ENCODE peak calls at places on chromosomes 13 and 19, in five cellular contexts. M is psoas muscle; Q is IMR-90; X is naive thymus-derived CD4-positive, alpha-beta T cell; T is breast epithelium. A is an unnamed sample.

GRCh38 chr13:80524447-80525215 is 183.7 kb upstream of the SPRY2 start:
- DNase-seq in M (no peak), Q (no peak), X (no peak), T (no peak), A (no peak)

GRCh38 chr19:1373534-1374249 is 10.0 kb upstream of the NDUFS7 start:
- DNase-seq in M (peak), Q (peak), X (no peak), T (no peak), A (no peak)

GRCh38 chr13:91758724-91759123 is 360.3 kb downstream of the GPC5 start:
- DNase-seq in M (no peak), Q (no peak), X (no peak), T (no peak), A (no peak)

GRCh38 chr13:111883571-111884343 is 183.2 kb upstream of the SOX1 start:
- DNase-seq in M (no peak), Q (no peak), X (no peak), T (no peak), A (no peak)

GRCh38 chr13:78610381-78610883 is 7.1 kb upstream of the POU4F1 start:
- DNase-seq in M (no peak), Q (peak), X (no peak), T (no peak), A (no peak)

GRCh38 chr19:6833166-6833790 is 54.1 kb upstream of the ADGRE1 start:
- DNase-seq in M (no peak), Q (no peak), X (no peak), T (no peak), A (no peak)

GRCh38 chr13:99988469-99989375 is 7.1 kb downstream of the ZIC2 start:
- DNase-seq in M (no peak), Q (no peak), X (no peak), T (no peak), A (peak)

GRCh38 chr19:2154587-2155075 is 3.3 kb upstream of the AP3D1 start:
- DNase-seq in M (no peak), Q (peak), X (no peak), T (peak), A (no peak)

GRCh38 chr19:48637948-48638830 is 1.0 kb upstream of the DBP start:
- DNase-seq in M (peak), Q (peak), X (peak), T (peak), A (peak)

GRCh38 chr13:68359105-68359504 is 1129.0 kb upstream of the PCDH9 start:
- DNase-seq in M (no peak), Q (no peak), X (no peak), T (no peak), A (no peak)

GRCh38 chr13:68358218-68358817 is 1128.2 kb upstream of the PCDH9 start:
- DNase-seq in M (no peak), Q (no peak), X (no peak), T (no peak), A (no peak)
- H3K4me3 ChIP-seq in M (no peak), Q (no peak), X (no peak), T (no peak), A (no peak)

GRCh38 chr19:52748336-52748950 is 13.6 kb upstream of the ZNF611 start:
- DNase-seq in M (peak), Q (peak), X (peak), T (no peak), A (peak)
- H3K4me3 ChIP-seq in M (no peak), Q (no peak), X (no peak), T (no peak), A (peak)

DNA sequence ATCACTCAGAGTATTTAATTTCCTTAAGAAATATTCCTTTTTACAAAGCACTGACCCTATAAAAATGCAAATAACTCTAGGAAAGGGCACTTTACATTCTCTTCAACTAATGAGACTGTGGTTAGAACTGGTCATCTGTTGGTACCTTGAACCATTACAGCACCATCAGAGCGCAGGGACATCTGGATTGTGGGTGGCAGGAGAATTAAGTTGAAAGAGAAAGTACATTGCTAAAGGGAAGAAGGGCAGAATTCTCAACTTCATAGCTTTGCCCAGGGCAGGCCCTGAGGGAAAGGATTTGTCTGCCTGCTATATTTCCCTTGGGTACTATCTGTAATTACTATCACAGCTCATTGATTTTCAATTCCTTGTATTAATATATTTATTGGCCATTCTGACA is 196.8 kb downstream of the KLF12 start:
- DNase-seq in M (no peak), Q (no peak), X (no peak), T (no peak), A (no peak)
- H3K4me3 ChIP-seq in M (no peak), Q (no peak), X (no peak), T (no peak), A (no peak)

GRCh38 chr13:46676378-46676725 is 120.6 kb downstream of the ESD start:
- DNase-seq in M (no peak), Q (no peak), X (no peak), T (no peak), A (no peak)

GRCh38 chr13:46675016-46675415 is 121.9 kb downstream of the ESD start:
- DNase-seq in M (no peak), Q (no peak), X (no peak), T (no peak), A (no peak)

GRCh38 chr13:46683879-46684278 is 113.1 kb downstream of the ESD start:
- DNase-seq in M (no peak), Q (peak), X (no peak), T (no peak), A (no peak)

GRCh38 chr13:46682015-46682414 is 114.9 kb downstream of the ESD start:
- DNase-seq in M (no peak), Q (no peak), X (no peak), T (no peak), A (no peak)

GRCh38 chr13:46679369-46680180 is 117.4 kb downstream of the ESD start:
- DNase-seq in M (no peak), Q (peak), X (peak), T (no peak), A (no peak)
- H3K4me3 ChIP-seq in M (peak), Q (peak), X (peak), T (peak), A (no peak)

DNA sequence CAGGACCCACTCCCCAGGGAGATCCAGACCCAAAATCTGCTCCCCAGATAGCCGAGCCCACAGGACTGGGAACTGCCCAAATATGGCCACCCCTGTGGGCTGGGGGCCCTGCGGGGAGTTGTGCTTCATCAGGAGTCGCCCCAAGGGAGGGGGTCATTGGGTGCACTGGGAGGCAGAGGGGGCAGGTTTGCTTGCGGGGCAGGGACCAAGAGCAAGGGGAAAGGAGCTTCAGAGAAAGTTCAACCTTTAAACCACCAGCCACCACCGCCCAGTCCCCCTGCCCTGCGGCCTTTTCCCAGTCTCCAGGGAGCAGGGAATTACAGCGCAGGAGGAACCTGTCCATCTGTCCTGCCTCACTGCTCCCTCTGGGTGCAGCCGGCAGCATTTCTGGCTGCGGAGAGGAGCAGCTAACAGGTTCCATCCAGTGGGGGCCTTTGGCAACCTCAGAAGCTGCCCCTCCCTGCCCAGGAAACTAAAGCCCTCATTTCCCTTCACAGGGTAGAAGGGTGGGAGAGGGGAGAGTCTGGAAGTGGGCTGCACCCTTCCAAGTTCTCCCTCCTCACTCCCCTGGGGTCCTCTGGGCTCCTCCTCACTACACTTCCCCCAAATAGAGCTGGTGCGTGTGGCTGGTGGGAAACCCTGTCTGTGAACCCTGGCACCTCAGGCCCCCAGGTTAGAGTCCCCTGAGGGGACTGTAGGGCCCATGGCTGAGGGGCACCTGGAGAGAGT is 13.8 kb upstream of the ASF1B start:
- DNase-seq in M (no peak), Q (no peak), X (no peak), T (no peak), A (peak)
- H3K4me3 ChIP-seq in M (peak), Q (no peak), X (peak), T (no peak), A (no peak)

DNA sequence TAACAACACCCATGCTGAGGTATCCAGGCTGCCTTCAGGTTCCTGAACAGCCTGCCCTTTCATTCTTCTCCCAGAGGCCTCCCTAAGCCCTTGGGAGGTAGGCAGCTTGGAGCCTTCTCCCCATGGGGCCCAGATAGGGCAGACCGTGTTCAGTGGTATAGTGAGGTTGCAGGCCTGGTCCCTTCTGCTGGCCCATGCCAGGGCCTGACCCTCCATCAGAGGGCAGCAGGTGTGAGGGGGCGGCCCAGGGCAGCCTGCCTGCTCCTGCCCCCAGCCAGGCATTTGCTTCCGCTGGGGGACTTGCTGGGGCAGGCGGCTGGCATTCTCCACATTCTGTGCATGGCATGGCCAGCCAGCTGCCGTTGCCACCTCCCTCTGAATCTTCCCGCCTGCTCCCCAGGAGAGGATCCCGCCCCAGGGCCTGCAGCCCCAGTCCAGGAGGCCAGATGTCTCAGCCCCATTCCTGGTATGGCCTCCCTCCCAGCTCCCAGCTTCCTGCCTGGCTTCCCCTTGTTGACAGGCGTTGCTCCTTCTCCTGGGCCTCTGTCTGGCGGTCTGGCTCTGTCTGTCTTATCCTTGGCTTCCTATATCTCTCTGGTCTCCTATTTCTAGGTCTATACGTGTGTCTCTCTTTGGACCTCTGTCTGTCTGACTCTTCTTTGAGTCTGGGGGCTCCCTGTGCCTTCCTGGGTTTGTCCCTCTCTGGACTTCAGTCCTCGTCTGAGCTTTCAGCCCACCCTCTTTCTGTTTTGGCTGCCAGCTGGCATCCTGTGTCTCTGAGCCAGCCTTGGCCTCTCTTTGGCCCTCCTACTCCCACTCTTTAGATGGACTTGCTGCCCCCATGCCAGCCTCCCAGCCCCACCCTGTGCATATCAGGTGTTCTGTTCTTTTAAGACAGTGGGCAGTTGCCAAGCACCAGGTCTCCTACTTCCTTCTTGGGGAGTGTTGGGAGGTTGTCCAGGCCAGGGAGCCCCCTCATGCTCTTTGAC is 9.1 kb downstream of the CIC start:
- DNase-seq in M (no peak), Q (no peak), X (no peak), T (peak), A (no peak)
- H3K4me3 ChIP-seq in M (peak), Q (no peak), X (no peak), T (peak), A (no peak)

GRCh38 chr13:47081850-47082249 is 185.0 kb upstream of the HTR2A start:
- DNase-seq in M (no peak), Q (no peak), X (no peak), T (no peak), A (no peak)
- H3K4me3 ChIP-seq in M (no peak), Q (no peak), X (no peak), T (no peak), A (no peak)

DNA sequence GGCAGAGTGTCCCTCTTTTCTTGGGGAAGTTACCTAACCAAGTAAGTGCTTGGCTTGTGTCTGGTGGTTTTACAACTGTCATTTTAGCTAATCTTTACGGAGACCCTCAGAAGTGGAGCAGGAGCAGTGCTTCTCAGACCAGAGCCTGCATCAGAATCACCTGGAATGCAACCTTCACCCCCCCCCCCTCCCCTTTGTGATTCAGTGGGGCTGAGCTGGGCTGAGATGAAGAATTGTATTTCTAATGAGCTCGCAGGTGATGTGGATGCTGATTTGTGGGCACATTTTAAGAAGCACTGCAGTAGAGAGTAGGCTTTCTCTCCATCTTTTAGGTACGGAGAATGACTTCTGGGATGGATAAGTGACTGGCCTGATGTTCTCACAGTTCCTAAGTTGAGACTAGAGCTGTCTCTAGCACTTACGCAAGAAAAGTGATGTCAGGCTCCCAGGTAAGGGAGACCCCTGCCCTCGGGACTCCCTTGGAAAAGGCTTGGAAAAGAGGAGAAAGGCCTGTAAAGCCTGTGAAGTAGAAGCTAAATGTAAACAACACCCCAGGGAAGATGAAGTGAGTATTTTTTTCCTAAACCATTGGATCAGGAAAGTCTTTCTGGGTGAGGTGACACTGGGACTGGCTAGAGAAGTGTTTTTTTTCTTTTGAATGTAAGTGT is 23.3 kb upstream of the RNF113B start:
- DNase-seq in M (no peak), Q (no peak), X (no peak), T (no peak), A (peak)
- H3K4me3 ChIP-seq in M (no peak), Q (no peak), X (no peak), T (no peak), A (no peak)

DNA sequence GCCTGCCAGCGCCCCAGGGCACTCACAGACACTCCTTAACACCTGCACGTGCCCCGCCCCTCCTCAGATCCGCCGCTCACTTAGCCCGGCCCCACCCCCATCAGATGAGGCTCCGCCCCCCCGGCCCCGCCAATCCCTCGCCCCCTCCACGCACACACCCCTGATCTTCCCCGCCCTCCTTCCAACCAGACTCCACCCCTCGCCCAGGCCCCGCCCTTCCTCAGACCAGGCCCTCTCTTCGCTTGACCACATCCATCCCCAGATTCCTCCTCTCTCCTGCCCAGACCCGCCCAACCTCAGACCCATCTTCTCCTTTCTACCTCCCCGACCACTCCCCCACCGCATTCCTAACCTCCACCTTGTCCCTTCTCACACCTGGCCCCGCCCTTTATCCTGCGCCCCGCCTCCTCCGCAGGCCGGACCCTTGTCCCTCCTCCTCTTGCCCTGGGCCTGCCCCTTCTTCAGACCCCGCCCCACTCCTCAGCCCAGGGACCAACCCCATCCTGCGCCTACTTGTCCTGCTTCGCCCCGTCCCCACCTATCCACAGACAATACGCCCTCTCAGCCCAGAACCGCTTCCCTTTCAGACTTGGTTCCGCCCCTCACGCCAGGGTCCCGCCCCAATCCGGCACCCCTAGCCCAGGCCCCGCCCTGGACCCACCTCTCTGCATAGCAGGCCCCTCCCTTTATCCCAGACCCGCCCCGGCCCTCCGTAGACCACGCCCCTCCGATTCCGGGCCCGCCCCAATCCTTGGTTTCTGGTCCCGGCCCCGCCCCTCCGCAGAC is 452 bp upstream of the KLHL26 start:
- DNase-seq in M (peak), Q (peak), X (peak), T (peak), A (peak)
- H3K4me3 ChIP-seq in M (peak), Q (peak), X (peak), T (peak), A (peak)

GRCh38 chr13:48819889-48820288 is 155.8 kb upstream of the FNDC3A start:
- DNase-seq in M (no peak), Q (no peak), X (no peak), T (no peak), A (no peak)

GRCh38 chr13:48819376-48819775 is 156.3 kb upstream of the FNDC3A start:
- DNase-seq in M (no peak), Q (no peak), X (no peak), T (no peak), A (no peak)

GRCh38 chr13:48816696-48817095 is 159.0 kb upstream of the FNDC3A start:
- DNase-seq in M (no peak), Q (peak), X (no peak), T (no peak), A (no peak)

GRCh38 chr13:48818495-48818961 is 157.2 kb upstream of the FNDC3A start:
- DNase-seq in M (no peak), Q (peak), X (no peak), T (no peak), A (no peak)

DNA sequence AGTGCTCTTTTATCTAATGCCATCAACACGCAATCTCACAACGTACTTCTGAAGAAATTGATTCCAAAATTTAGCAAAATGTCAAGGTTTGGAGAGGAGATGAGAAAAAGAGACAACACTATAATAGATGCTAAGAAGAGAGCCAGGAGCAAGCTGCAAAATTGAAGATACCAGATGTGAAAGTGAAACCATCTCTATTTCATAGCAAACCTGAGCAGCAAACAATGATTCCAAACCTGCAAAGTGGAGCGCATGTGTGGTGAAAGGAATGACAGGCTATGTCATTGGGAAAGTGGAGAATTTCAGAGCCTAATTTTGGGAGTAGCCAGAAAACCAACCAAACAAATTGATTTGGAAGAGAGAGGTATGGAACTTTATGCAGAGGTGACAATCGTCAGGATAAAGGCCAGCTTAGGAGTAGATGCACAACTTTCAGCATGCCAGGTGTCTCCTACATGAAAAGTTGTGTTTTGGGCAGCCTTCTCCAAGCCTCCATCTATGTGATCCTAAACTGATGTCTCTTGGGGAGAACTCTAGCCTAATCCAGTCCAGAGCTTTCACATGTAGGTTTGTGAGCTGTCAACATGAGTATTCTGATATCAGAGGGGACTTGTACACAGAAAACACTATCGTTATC is 158.4 kb upstream of the FNDC3A start:
- DNase-seq in M (no peak), Q (no peak), X (peak), T (no peak), A (no peak)
- H3K4me3 ChIP-seq in M (no peak), Q (no peak), X (peak), T (peak), A (no peak)

A was measured in H7.